ENCODE peak calls at places on chromosomes 7 and 10, in ten cellular contexts. V is chondrocyte; O is iPS DF 6.9; H is CD8-positive, alpha-beta memory T cell; U is T-helper 17 cell; L is NCI-H2081; S is EL; F is fibroblast of pulmonary artery; W is AG04449; B is GM06990. A is an unnamed sample.

GRCh38 chr7:131538071-131538790 is 18.2 kb downstream of the PODXL start:
- DNase-seq in V (peak), O (no peak), H (no peak), U (no peak), L (no peak), S (peak), F (peak), W (no peak), B (no peak), A (no peak)

GRCh38 chr7:30313348-30313747 is 29.0 kb downstream of the ZNRF2 start:
- DNase-seq in V (no peak), O (no peak), H (no peak), U (no peak), L (no peak), S (no peak), F (no peak), W (no peak), B (no peak), A (no peak)

GRCh38 chr10:92240289-92241157 is 50.4 kb downstream of the CPEB3 start:
- DNase-seq in V (no peak), O (no peak), H (peak), U (no peak), L (peak), S (peak), F (peak), W (no peak), B (peak), A (peak)

GRCh38 chr10:12531305-12531738 is 182.0 kb downstream of the CAMK1D start:
- DNase-seq in V (no peak), O (no peak), H (no peak), U (no peak), L (no peak), S (no peak), F (peak), W (no peak), B (no peak), A (no peak)

GRCh38 chr10:43689955-43690771 is 41.5 kb upstream of the ZNF32 start:
- DNase-seq in V (no peak), O (no peak), H (peak), U (peak), L (peak), S (peak), F (peak), W (no peak), B (peak), A (peak)

GRCh38 chr10:17381502-17382142 is 72.8 kb downstream of the ST8SIA6 start:
- DNase-seq in V (no peak), O (no peak), H (no peak), U (no peak), L (no peak), S (no peak), F (no peak), W (no peak), B (no peak), A (no peak)

GRCh38 chr7:40008218-40008815 is 58.3 kb downstream of the CDK13 start:
- DNase-seq in V (no peak), O (no peak), H (no peak), U (no peak), L (no peak), S (peak), F (peak), W (no peak), B (no peak), A (no peak)

GRCh38 chr10:99917963-99918825 is 91.6 kb downstream of the DNMBP start:
- DNase-seq in V (no peak), O (peak), H (no peak), U (no peak), L (no peak), S (peak), F (peak), W (no peak), B (no peak), A (no peak)

GRCh38 chr10:124279882-124280281 is 138.8 kb downstream of the OAT start:
- DNase-seq in V (peak), O (no peak), H (no peak), U (no peak), L (no peak), S (no peak), F (no peak), W (no peak), B (no peak), A (no peak)

GRCh38 chr10:65341323-65341922 is 1584.4 kb upstream of the LRRTM3 start:
- DNase-seq in V (no peak), O (no peak), H (no peak), U (no peak), L (no peak), S (no peak), F (peak), W (no peak), B (no peak), A (no peak)

GRCh38 chr10:95172851-95173250 is 21.2 kb upstream of the ACSM6 start:
- DNase-seq in V (no peak), O (no peak), H (no peak), U (no peak), L (no peak), S (no peak), F (no peak), W (no peak), B (no peak), A (no peak)

GRCh38 chr7:12493866-12494265 is 76.7 kb upstream of the SCIN start:
- DNase-seq in V (no peak), O (no peak), H (no peak), U (no peak), L (no peak), S (no peak), F (no peak), W (no peak), B (no peak), A (no peak)

GRCh38 chr10:59708816-59709471 is 706 bp downstream of the SLC16A9 start:
- DNase-seq in V (no peak), O (no peak), H (no peak), U (no peak), L (peak), S (no peak), F (no peak), W (no peak), B (peak), A (peak)